ENCODE peak calls at places on chromosome 7, in four cellular contexts. One of them, this sample, is unnamed.

GRCh38 chr7:11833431-11833830 is 1.4 kb upstream of the THSD7A start:
- DNase-seq in heart left ventricle: no peak
- DNase-seq in A549: no peak
- DNase-seq in cardiac fibroblast: no peak
- DNase-seq in this sample: no peak

GRCh38 chr7:21497072-21497471 is 45.8 kb upstream of the DNAH11 start:
- DNase-seq in heart left ventricle: no peak
- DNase-seq in cardiac fibroblast: no peak
- DNase-seq in A549: no peak
- DNase-seq in this sample: no peak

GRCh38 chr7:114021135-114021534 is 102.3 kb upstream of the PPP1R3A start:
- DNase-seq in heart left ventricle: no peak
- DNase-seq in cardiac fibroblast: no peak
- DNase-seq in A549: no peak
- DNase-seq in this sample: no peak

GRCh38 chr7:5776894-5777645 is 4.4 kb downstream of the RNF216 start:
- DNase-seq in A549: no peak
- DNase-seq in heart left ventricle: no peak
- DNase-seq in cardiac fibroblast: no peak
- DNase-seq in this sample: no peak

GRCh38 chr7:4805110-4805978 is 29.9 kb downstream of the AP5Z1 start:
- DNase-seq in heart left ventricle: no peak
- DNase-seq in cardiac fibroblast: no peak
- DNase-seq in A549: no peak
- DNase-seq in this sample: no peak

GRCh38 chr7:44059219-44060090 is 5.9 kb downstream of the PGAM2 start:
- DNase-seq in A549: no peak
- DNase-seq in heart left ventricle: no peak
- DNase-seq in cardiac fibroblast: no peak
- DNase-seq in this sample: peak

GRCh38 chr7:75626954-75627353 is 111.8 kb downstream of the HIP1 start:
- DNase-seq in A549: no peak
- DNase-seq in cardiac fibroblast: no peak
- DNase-seq in heart left ventricle: no peak
- DNase-seq in this sample: no peak

GRCh38 chr7:47817922-47818321 is 130.3 kb downstream of the PKD1L1 start:
- DNase-seq in A549: no peak
- DNase-seq in cardiac fibroblast: peak
- DNase-seq in heart left ventricle: no peak
- DNase-seq in this sample: no peak

GRCh38 chr7:108017776-108018151 is 14.8 kb upstream of the LAMB1 start:
- DNase-seq in A549: no peak
- DNase-seq in heart left ventricle: no peak
- DNase-seq in cardiac fibroblast: no peak
- DNase-seq in this sample: no peak

GRCh38 chr7:16728811-16729210 is 24.7 kb upstream of the TSPAN13 start:
- DNase-seq in cardiac fibroblast: no peak
- DNase-seq in A549: no peak
- DNase-seq in heart left ventricle: no peak
- DNase-seq in this sample: no peak

GRCh38 chr7:132115028-132115427 is 461.2 kb downstream of the PLXNA4 start:
- DNase-seq in A549: no peak
- DNase-seq in cardiac fibroblast: no peak
- DNase-seq in heart left ventricle: no peak
- DNase-seq in this sample: no peak

GRCh38 chr7:143385891-143386781 is 5.0 kb downstream of the ZYX start:
- DNase-seq in A549: no peak
- DNase-seq in cardiac fibroblast: peak
- DNase-seq in heart left ventricle: no peak
- DNase-seq in this sample: no peak

GRCh38 chr7:12855036-12855435 is 167.6 kb downstream of the ARL4A start:
- DNase-seq in A549: no peak
- DNase-seq in cardiac fibroblast: no peak
- DNase-seq in heart left ventricle: no peak
- DNase-seq in this sample: no peak

GRCh38 chr7:50940621-50941020 is 157.9 kb upstream of the GRB10 start:
- DNase-seq in heart left ventricle: no peak
- DNase-seq in A549: no peak
- DNase-seq in cardiac fibroblast: peak
- DNase-seq in this sample: no peak

GRCh38 chr7:102061981-102062390 is 224.7 kb upstream of the SH2B2 start:
- DNase-seq in A549: no peak
- DNase-seq in cardiac fibroblast: no peak
- DNase-seq in heart left ventricle: no peak
- DNase-seq in this sample: no peak

GRCh38 chr7:147412109-147412508 is 1178.5 kb upstream of the C7orf33 start:
- DNase-seq in heart left ventricle: no peak
- DNase-seq in cardiac fibroblast: no peak
- DNase-seq in A549: no peak
- DNase-seq in this sample: no peak

GRCh38 chr7:116630932-116631449 is 41.0 kb upstream of the MET start:
- DNase-seq in cardiac fibroblast: peak
- DNase-seq in A549: peak
- DNase-seq in heart left ventricle: peak
- DNase-seq in this sample: peak

GRCh38 chr7:47786557-47787248 is 161.6 kb downstream of the PKD1L1 start:
- DNase-seq in cardiac fibroblast: peak
- DNase-seq in A549: peak
- DNase-seq in heart left ventricle: peak
- DNase-seq in this sample: no peak

GRCh38 chr7:142865766-142866165 is 10.9 kb downstream of the EPHB6 start:
- DNase-seq in heart left ventricle: no peak
- DNase-seq in A549: no peak
- DNase-seq in cardiac fibroblast: no peak
- DNase-seq in this sample: no peak

GRCh38 chr7:87058739-87059524 is 522 bp downstream of the ELAPOR2 start:
- DNase-seq in heart left ventricle: no peak
- DNase-seq in A549: peak
- DNase-seq in cardiac fibroblast: no peak
- DNase-seq in this sample: peak

GRCh38 chr7:31695856-31696255 is 8.8 kb downstream of the PPP1R17 start:
- DNase-seq in cardiac fibroblast: no peak
- DNase-seq in heart left ventricle: no peak
- DNase-seq in A549: no peak
- DNase-seq in this sample: no peak

GRCh38 chr7:151403764-151404163 is 6.1 kb downstream of the WDR86 start:
- DNase-seq in heart left ventricle: no peak
- DNase-seq in cardiac fibroblast: no peak
- DNase-seq in A549: no peak
- DNase-seq in this sample: no peak

GRCh38 chr7:151405588-151405987 is 4.2 kb downstream of the WDR86 start:
- DNase-seq in heart left ventricle: no peak
- DNase-seq in cardiac fibroblast: no peak
- DNase-seq in A549: no peak
- DNase-seq in this sample: no peak

GRCh38 chr7:151405056-151405455 is 4.8 kb downstream of the WDR86 start:
- DNase-seq in heart left ventricle: no peak
- DNase-seq in A549: no peak
- DNase-seq in cardiac fibroblast: no peak
- DNase-seq in this sample: no peak

GRCh38 chr7:151406051-151406875 is 3.6 kb downstream of the WDR86 start:
- DNase-seq in cardiac fibroblast: no peak
- DNase-seq in heart left ventricle: no peak
- DNase-seq in A549: no peak
- DNase-seq in this sample: no peak

GRCh38 chr7:151404216-151405011 is 5.4 kb downstream of the WDR86 start:
- DNase-seq in A549: peak
- DNase-seq in cardiac fibroblast: peak
- DNase-seq in heart left ventricle: no peak
- DNase-seq in this sample: no peak
- H3K4me3 ChIP-seq in A549: no peak
- H3K4me3 ChIP-seq in cardiac fibroblast: no peak
- H3K4me3 ChIP-seq in heart left ventricle: no peak
- H3K4me3 ChIP-seq in this sample: no peak

DNA sequence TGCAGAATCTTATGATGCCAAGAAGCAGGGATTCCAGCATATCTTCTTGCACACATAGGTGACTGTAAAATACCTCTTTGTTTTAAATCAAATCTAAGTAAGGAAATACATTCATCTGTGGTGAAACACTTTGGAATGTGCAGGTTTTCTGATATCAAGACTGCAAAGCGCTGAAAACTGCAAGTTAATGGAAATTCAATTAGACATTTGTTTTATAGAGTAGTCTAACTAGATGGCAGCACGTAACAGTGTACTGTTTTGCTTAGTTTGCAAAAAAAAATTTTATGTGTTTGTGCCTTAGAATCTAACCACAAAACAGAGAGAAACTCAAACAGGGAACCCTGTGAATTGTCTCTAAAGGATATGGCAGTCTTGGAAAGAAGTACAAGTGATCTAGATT is 259.2 kb downstream of the HDAC9 start:
- DNase-seq in cardiac fibroblast: peak
- DNase-seq in A549: no peak
- DNase-seq in heart left ventricle: no peak
- DNase-seq in this sample: no peak
- H3K4me3 ChIP-seq in cardiac fibroblast: no peak
- H3K4me3 ChIP-seq in A549: no peak
- H3K4me3 ChIP-seq in heart left ventricle: no peak
- H3K4me3 ChIP-seq in this sample: no peak

GRCh38 chr7:157926107-157926506 is 589.3 kb downstream of the DNAJB6 start:
- DNase-seq in heart left ventricle: no peak
- DNase-seq in A549: no peak
- DNase-seq in cardiac fibroblast: no peak
- DNase-seq in this sample: no peak

GRCh38 chr7:157926521-157927167 is 589.8 kb downstream of the DNAJB6 start:
- DNase-seq in A549: no peak
- DNase-seq in heart left ventricle: no peak
- DNase-seq in cardiac fibroblast: no peak
- DNase-seq in this sample: no peak

GRCh38 chr7:157928808-157929425 is 592.1 kb downstream of the DNAJB6 start:
- DNase-seq in A549: no peak
- DNase-seq in heart left ventricle: no peak
- DNase-seq in cardiac fibroblast: no peak
- DNase-seq in this sample: no peak

GRCh38 chr7:157928171-157928794 is 591.5 kb downstream of the DNAJB6 start:
- DNase-seq in heart left ventricle: no peak
- DNase-seq in cardiac fibroblast: no peak
- DNase-seq in A549: no peak
- DNase-seq in this sample: no peak

DNA sequence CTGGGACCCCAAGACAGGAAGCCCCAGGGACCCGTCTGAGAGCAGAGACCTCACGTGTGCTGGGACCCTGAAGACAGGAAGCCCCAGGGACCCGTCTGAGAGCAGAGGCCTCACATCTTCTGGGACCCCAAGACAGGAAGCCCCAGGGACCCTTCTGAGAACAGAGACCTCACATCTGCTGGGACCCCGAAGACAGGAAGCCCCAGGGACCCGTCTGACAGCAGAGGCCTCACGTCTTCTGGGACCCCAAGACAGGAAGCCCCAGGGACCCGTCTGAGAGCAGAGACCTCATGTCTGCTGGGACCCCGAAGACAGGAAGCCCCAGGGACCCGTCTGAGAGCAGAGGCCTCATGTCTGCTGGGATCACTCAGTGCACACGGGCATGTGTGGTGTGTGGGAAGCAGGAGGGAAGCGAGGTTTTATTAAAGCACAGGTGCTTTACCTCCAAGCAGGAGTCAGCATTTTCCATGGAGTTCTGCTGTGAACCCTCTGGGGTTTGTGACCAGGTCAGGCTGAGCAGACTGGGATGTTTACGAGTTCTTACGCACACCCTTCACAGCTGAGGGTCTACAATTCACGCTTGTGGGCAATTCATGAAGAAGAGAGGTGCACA is 590.6 kb downstream of the DNAJB6 start:
- DNase-seq in heart left ventricle: no peak
- DNase-seq in A549: no peak
- DNase-seq in cardiac fibroblast: no peak
- DNase-seq in this sample: no peak
- H3K4me3 ChIP-seq in heart left ventricle: no peak
- H3K4me3 ChIP-seq in A549: no peak
- H3K4me3 ChIP-seq in cardiac fibroblast: no peak
- H3K4me3 ChIP-seq in this sample: no peak

DNA sequence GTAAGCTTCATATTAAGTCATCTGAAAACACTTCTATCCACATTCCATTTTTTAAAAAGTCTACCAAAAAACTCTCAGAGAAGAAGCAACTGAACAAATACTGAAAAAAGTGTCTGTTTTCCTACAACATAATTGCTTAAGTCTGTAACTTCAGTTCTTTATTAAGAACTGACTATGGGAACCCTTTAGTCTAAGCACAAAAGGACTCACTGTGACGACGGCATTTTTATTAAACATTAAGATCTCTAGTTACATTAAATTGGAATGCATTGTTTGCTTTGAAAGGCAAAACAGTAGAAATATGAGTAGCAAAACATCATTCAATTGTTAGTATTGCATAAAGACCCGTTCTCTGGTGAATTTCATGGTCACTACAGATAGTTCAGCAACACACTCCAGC is 5.8 kb upstream of the FAM3C start:
- DNase-seq in cardiac fibroblast: no peak
- DNase-seq in A549: no peak
- DNase-seq in heart left ventricle: no peak
- DNase-seq in this sample: no peak
- H3K4me3 ChIP-seq in cardiac fibroblast: no peak
- H3K4me3 ChIP-seq in A549: no peak
- H3K4me3 ChIP-seq in heart left ventricle: no peak
- H3K4me3 ChIP-seq in this sample: no peak